ENCODE peak calls at places on chromosome 15, in eight cellular contexts. Y, N, U, P, K, R, G and J are unnamed samples.

GRCh38 chr15:47066386-47066785 is 650.9 kb upstream of the SEMA6D start:
- DNase-seq in Y (no peak), N (no peak), U (no peak), P (no peak), K (no peak), R (no peak), G (peak; percentile 19), J (no peak)

GRCh38 chr15:65372787-65373067 is 5.1 kb downstream of the IGDCC3 start:
- DNase-seq in Y (no peak), N (no peak), U (no peak), P (no peak), K (no peak), R (no peak), G (no peak), J (no peak)

GRCh38 chr15:74378853-74379252 is 11.4 kb upstream of the CYP11A1 start:
- DNase-seq in Y (no peak), N (no peak), U (peak; percentile 88), P (peak; percentile 26), K (no peak), R (no peak), G (peak; percentile 34), J (no peak)

GRCh38 chr15:95162967-95163531 is 931.7 kb downstream of the MCTP2 start:
- DNase-seq in Y (no peak), N (peak; percentile 39), U (peak; percentile 38), P (no peak), K (no peak), R (peak; percentile 57), G (peak; percentile 47), J (peak; percentile 41)

GRCh38 chr15:50233192-50233736 is 32.3 kb downstream of the HDC start:
- DNase-seq in Y (no peak), N (no peak), U (no peak), P (no peak), K (no peak), R (no peak), G (no peak), J (no peak)

GRCh38 chr15:98123834-98124233 is 163.3 kb downstream of the ARRDC4 start:
- DNase-seq in Y (no peak), N (no peak), U (no peak), P (no peak), K (no peak), R (no peak), G (no peak), J (no peak)

GRCh38 chr15:98002874-98003273 is 42.4 kb downstream of the ARRDC4 start:
- DNase-seq in Y (no peak), N (no peak), U (no peak), P (peak; percentile 40), K (no peak), R (no peak), G (no peak), J (no peak)

GRCh38 chr15:46091860-46092450 is 457.1 kb downstream of the SQOR start:
- DNase-seq in Y (no peak), N (no peak), U (peak; percentile 29), P (no peak), K (peak; percentile 54), R (peak; percentile 47), G (peak; percentile 30), J (no peak)

GRCh38 chr15:78640840-78641733 is at the start of gene CHRNB4:
- DNase-seq in Y (no peak), N (no peak), U (peak; percentile 41), P (peak; percentile 68), K (peak; percentile 36), R (no peak), G (peak; percentile 9), J (no peak)

GRCh38 chr15:43509002-43509922 is 8.1 kb upstream of the MAP1A start:
- DNase-seq in Y (peak; percentile 86), N (peak; percentile 51), U (peak; percentile 44), P (no peak), K (no peak), R (no peak), G (no peak), J (no peak)

GRCh38 chr15:29668120-29668602 is 154.1 kb downstream of the TJP1 start:
- DNase-seq in Y (no peak), N (peak; percentile 25), U (peak; percentile 94), P (peak; percentile 72), K (peak; percentile 85), R (peak; percentile 90), G (peak; percentile 91), J (no peak)

GRCh38 chr15:48887144-48887543 is 9.2 kb downstream of the EID1 start:
- DNase-seq in Y (no peak), N (no peak), U (no peak), P (no peak), K (no peak), R (no peak), G (no peak), J (no peak)

GRCh38 chr15:67083135-67083766 is 17.8 kb downstream of the SMAD3 start:
- DNase-seq in Y (no peak), N (no peak), U (no peak), P (no peak), K (no peak), R (peak; percentile 66), G (no peak), J (no peak)
- H3K4me3 ChIP-seq in Y (no peak overlapping the region), N (no peak overlapping the region), U (no peak overlapping the region), P (no peak overlapping the region), K (no peak overlapping the region), R (no peak overlapping the region), G (no peak overlapping the region), J (no peak overlapping the region)

DNA sequence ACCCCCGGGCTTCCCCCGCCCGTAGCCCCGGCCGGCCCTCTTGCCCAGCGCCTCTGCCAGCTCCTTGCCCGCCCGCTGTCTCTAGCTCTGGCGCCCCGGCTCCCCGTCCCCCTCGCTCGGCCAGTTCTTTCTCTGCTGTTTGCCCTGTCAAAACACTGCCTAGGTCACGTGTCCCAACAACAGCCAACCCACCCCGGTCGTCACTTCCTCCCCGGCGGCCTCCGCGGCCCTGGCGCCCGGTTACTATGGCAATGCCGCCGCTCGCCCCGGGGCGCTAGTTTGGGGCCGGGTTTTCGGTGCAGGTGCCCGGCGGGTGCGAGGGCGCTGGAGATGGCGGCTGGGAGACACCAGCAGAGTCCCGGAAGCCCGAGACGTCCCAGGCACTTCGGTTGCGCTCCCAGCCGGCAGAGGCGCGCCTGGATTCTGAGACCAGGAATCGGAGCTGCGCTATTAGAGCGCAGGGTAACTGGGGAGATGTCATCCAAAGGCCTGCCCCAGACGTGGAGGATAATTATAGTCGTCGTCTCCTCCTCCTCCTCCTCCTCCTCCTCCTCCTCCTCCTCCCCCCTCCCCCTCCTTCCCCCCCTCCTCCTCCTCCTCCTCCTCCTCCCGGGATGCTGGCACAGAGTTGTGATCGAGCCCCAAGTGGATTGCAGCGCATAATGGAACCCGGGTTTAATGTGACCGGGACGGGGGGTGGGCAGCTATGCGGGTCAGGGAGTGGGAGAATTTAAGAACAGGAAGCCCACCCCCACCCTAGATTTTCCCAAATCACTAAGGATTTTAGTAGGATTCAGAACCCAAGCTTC is at the start of gene ATOSA:
- DNase-seq in Y (peak; percentile 98), N (peak; percentile 88), U (peak; percentile 89), P (peak; percentile 93), K (peak; percentile 95), R (peak; percentile 85), G (peak; percentile 90), J (peak; percentile 33)
- TF ChIP-seq CTCF in Y (no peak), N (no peak), U (no peak), P (no peak), K (no peak), R (no peak), G (no peak), J (no peak)

GRCh38 chr15:38259134-38259533 is 6.5 kb downstream of the SPRED1 start:
- DNase-seq in Y (no peak), N (no peak), U (no peak), P (no peak), K (no peak), R (no peak), G (no peak), J (no peak)

GRCh38 chr15:38255690-38256089 is 3.1 kb downstream of the SPRED1 start:
- DNase-seq in Y (no peak), N (no peak), U (no peak), P (no peak), K (no peak), R (no peak), G (no peak), J (no peak)

GRCh38 chr15:38260077-38260476 is 7.4 kb downstream of the SPRED1 start:
- DNase-seq in Y (no peak), N (no peak), U (peak; percentile 49), P (no peak), K (no peak), R (no peak), G (no peak), J (no peak)

GRCh38 chr15:38254065-38254883 is 1.6 kb downstream of the SPRED1 start:
- DNase-seq in Y (no peak), N (no peak), U (peak; percentile 67), P (peak; percentile 38), K (peak; percentile 83), R (peak; percentile 65), G (peak; percentile 75), J (no peak)

GRCh38 chr15:38257676-38258075 is 5.0 kb downstream of the SPRED1 start:
- DNase-seq in Y (no peak), N (no peak), U (no peak), P (no peak), K (no peak), R (no peak), G (no peak), J (no peak)
- H3K4me3 ChIP-seq in Y (no peak overlapping the region), N (no peak overlapping the region), U (no peak overlapping the region), P (no peak overlapping the region), K (no peak overlapping the region), R (peak overlapping the region; percentile 14), G (no peak overlapping the region), J (peak overlapping the region; percentile 16)

GRCh38 chr15:82832601-82833209 is 23.3 kb downstream of the WHAMM start:
- DNase-seq in Y (no peak), N (no peak), U (peak; percentile 77), P (no peak), K (no peak), R (peak; percentile 87), G (peak; percentile 45), J (peak; percentile 53)

GRCh38 chr15:82829234-82829633 is 19.8 kb downstream of the WHAMM start:
- DNase-seq in Y (no peak), N (no peak), U (no peak), P (no peak), K (no peak), R (no peak), G (no peak), J (no peak)

GRCh38 chr15:82833283-82833682 is 23.9 kb downstream of the WHAMM start:
- DNase-seq in Y (no peak), N (no peak), U (no peak), P (no peak), K (no peak), R (no peak), G (no peak), J (no peak)

GRCh38 chr15:82830427-82831173 is 21.2 kb downstream of the WHAMM start:
- DNase-seq in Y (no peak), N (no peak), U (no peak), P (no peak), K (no peak), R (no peak), G (no peak), J (no peak)

DNA sequence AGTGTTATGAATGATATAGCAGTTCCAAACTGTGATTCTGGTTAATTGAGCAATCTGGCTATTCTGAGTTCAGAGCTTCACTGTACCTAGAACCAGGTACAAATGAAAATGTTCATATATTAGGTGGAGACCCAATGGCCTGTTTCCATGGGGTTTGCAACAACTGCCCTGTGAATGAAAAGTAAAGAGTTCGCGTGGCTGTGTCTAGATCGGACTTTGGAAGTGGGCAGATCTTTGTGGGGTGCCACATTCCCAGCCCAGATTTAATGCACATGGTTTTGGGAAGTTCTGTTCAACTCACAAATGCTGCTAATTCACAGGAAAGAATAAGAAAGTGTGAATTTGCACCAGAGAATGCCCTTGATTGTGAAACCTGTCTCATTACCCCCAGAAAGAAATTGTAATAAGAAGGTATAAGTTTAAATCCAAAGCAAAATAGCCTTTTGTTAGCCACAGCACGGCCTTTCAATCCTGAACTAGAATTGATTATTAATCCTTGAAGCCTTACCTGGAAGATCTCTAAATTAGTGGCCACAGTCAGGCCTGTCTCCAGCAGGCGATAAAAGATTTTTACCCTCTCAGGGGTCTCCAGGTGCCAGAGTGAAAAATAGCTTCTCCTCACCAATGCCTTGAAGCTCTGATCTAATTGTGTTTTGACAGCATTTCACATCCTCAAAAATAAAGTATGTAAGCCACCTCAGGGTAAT is 22.6 kb downstream of the WHAMM start:
- DNase-seq in Y (no peak), N (no peak), U (no peak), P (no peak), K (no peak), R (no peak), G (no peak), J (no peak)
- TF ChIP-seq CTCF in Y (no peak), N (no peak), U (no peak), P (no peak), K (no peak), R (no peak), G (no peak), J (no peak)